ENCODE peak calls at places on chromosome 1, in eight cellular contexts. Q is left ventricle myocardium inferior; D is right cardiac atrium; J is small intestine; Y is CD4-positive, alpha-beta memory T cell; F is CD8-positive, alpha-beta memory T cell; W is cardiac muscle cell; H is psoas muscle. T is an unnamed sample.

GRCh38 chr1:60952566-60953215 is 129.7 kb upstream of the NFIA start:
- DNase-seq in Q (no peak), D (no peak), J (no peak), Y (no peak), F (no peak), W (no peak), H (no peak), T (no peak)

GRCh38 chr1:163169553-163169952 is 33.2 kb downstream of the RGS5 start:
- DNase-seq in Q (no peak), D (no peak), J (no peak), Y (no peak), F (no peak), W (no peak), H (no peak), T (no peak)

GRCh38 chr1:39907532-39908453 is 6.1 kb upstream of the MYCL start:
- DNase-seq in Q (no peak), D (no peak), J (no peak), Y (no peak), F (no peak), W (no peak), H (no peak), T (no peak)

GRCh38 chr1:188462837-188463236 is 1634.1 kb downstream of the PLA2G4A start:
- DNase-seq in Q (no peak), D (no peak), J (no peak), Y (no peak), F (no peak), W (no peak), H (no peak), T (no peak)

GRCh38 chr1:91803847-91804545 is 82.0 kb downstream of the TGFBR3 start:
- DNase-seq in Q (no peak), D (no peak), J (peak; percentile 56), Y (peak; percentile 87), F (peak; percentile 85), W (no peak), H (no peak), T (no peak)

GRCh38 chr1:151199860-151200581 is 1.7 kb downstream of the PIP5K1A start:
- DNase-seq in Q (no peak), D (no peak), J (no peak), Y (no peak), F (no peak), W (peak; percentile 90), H (no peak), T (no peak)

GRCh38 chr1:171345536-171345935 is 31.6 kb downstream of the FMO4 start:
- DNase-seq in Q (no peak), D (no peak), J (no peak), Y (no peak), F (no peak), W (peak; percentile 29), H (no peak), T (no peak)

GRCh38 chr1:226649780-226650179 is 89.3 kb downstream of the ITPKB start:
- DNase-seq in Q (peak; percentile 19), D (peak; percentile 33), J (no peak), Y (no peak), F (peak; percentile 65), W (peak; percentile 41), H (peak; percentile 14), T (no peak)

GRCh38 chr1:243293941-243294722 is 38.3 kb downstream of the SDCCAG8 start:
- DNase-seq in Q (no peak), D (no peak), J (no peak), Y (no peak), F (no peak), W (peak; percentile 63), H (no peak), T (no peak)

GRCh38 chr1:42046772-42047552 is 106.2 kb upstream of the GUCA2B start:
- DNase-seq in Q (no peak), D (peak; percentile 25), J (peak; percentile 19), Y (no peak), F (no peak), W (peak; percentile 19), H (peak; percentile 53), T (no peak)

GRCh38 chr1:246110343-246111219 is 396.5 kb downstream of the SMYD3 start:
- DNase-seq in Q (no peak), D (no peak), J (no peak), Y (no peak), F (no peak), W (peak; percentile 21), H (no peak), T (no peak)

GRCh38 chr1:172976222-172977041 is 74.3 kb downstream of the TNFSF18 start:
- DNase-seq in Q (no peak), D (peak; percentile 19), J (peak; percentile 86), Y (no peak), F (no peak), W (peak; percentile 78), H (no peak), T (no peak)

GRCh38 chr1:212966619-212967018 is 16.3 kb downstream of the VASH2 start:
- DNase-seq in Q (no peak), D (no peak), J (no peak), Y (no peak), F (no peak), W (no peak), H (no peak), T (no peak)

GRCh38 chr1:237562247-237562823 is 328.4 kb downstream of the ZP4 start:
- DNase-seq in Q (no peak), D (no peak), J (peak; percentile 64), Y (peak; percentile 46), F (no peak), W (peak; percentile 80), H (no peak), T (peak; percentile 52)

GRCh38 chr1:207317561-207317960 is 3.9 kb upstream of the CD55 start:
- DNase-seq in Q (no peak), D (no peak), J (no peak), Y (no peak), F (no peak), W (no peak), H (no peak), T (no peak)
- H3K27ac ChIP-seq in Q (peak overlapping the region; percentile 98), D (no peak overlapping the region), J (no peak overlapping the region), Y (no peak overlapping the region), F (no peak overlapping the region), W (no peak overlapping the region), H (peak overlapping the region; percentile 69), T (no peak overlapping the region)

GRCh38 chr1:25033030-25033827 is 103.2 kb upstream of the RUNX3 start:
- DNase-seq in Q (no peak), D (no peak), J (no peak), Y (no peak), F (no peak), W (no peak), H (no peak), T (no peak)
- H3K4me1 ChIP-seq in Q (no peaks in the 10 kb centered on the region), D (no peaks in the 10 kb centered on the region), J (no peaks in the 10 kb centered on the region), Y (peaks cover 98% of the 10 kb centered on the region), F (peaks cover 98% of the 10 kb centered on the region), W (no peaks in the 10 kb centered on the region), H (no peaks in the 10 kb centered on the region), T (no peaks in the 10 kb centered on the region)

GRCh38 chr1:208724079-208724478 is 479.9 kb upstream of the PLXNA2 start:
- DNase-seq in Q (no peak), D (no peak), J (no peak), Y (no peak), F (no peak), W (no peak), H (no peak), T (no peak)
- H3K9me3 ChIP-seq in Q (peaks cover 46% of the 10 kb centered on the region), D (peaks cover 3% of the 10 kb centered on the region), J (no peaks in the 10 kb centered on the region), Y (no peaks in the 10 kb centered on the region), F (no peaks in the 10 kb centered on the region), W (no peaks in the 10 kb centered on the region), H (peaks cover 23% of the 10 kb centered on the region), T (no peaks in the 10 kb centered on the region)

DNA sequence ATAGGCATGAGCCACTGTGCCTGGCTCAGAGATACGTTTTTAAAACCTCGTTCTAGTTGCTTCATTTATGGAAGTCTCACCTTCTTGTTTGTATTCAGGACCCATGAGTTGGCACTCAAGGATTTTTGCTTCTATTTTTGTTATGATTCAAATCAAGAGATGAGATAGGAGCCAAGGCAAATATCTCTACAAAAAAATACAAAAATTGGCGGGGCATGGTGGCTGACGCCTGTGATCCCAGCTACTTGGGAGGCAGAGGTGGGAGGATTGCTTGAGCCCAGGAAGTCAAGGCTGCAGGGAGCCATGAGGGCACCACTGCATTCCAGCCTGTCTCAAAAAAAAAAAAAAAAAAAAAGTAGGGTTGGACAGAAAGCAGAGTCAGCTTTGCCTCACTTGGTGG is 36.8 kb upstream of the ERRFI1 start:
- DNase-seq in Q (no peak), D (no peak), J (no peak), Y (no peak), F (no peak), W (no peak), H (no peak), T (no peak)
- H3K27ac ChIP-seq in Q (no peak overlapping the region), D (no peak overlapping the region), J (no peak overlapping the region), Y (no peak overlapping the region), F (no peak overlapping the region), W (no peak overlapping the region), H (no peak overlapping the region), T (no peak overlapping the region)

DNA sequence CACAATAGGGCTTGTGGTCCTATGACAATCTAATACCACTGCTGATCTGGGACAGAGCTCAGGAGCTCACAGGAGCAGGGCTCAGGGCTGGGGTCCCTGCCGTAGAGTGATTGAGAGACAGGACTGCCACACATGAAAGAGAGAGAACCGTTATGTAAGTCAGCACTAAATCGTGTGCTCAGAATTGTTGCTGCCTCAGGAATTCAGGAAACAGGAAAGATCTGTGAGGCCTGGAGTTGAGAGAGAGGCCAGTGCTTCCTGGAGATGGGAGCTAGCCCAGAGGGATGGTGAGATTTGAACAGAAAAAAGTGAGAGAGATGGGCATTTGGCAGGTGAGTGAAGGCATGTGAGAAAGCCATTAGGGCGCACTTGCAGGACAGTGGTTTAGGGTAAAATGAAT is 17.5 kb upstream of the ACBD6 start:
- DNase-seq in Q (no peak), D (no peak), J (no peak), Y (no peak), F (no peak), W (no peak), H (no peak), T (no peak)
- H3K4me1 ChIP-seq in Q (peaks cover 40% of the 10 kb centered on the region), D (peaks cover 7% of the 10 kb centered on the region), J (no peaks in the 10 kb centered on the region), Y (peaks cover 3% of the 10 kb centered on the region), F (peaks cover 6% of the 10 kb centered on the region), W (peaks cover 17% of the 10 kb centered on the region), H (peaks cover 21% of the 10 kb centered on the region), T (peaks cover 2% of the 10 kb centered on the region)

GRCh38 chr1:56837244-56837926 is 17.2 kb upstream of the C8A start:
- DNase-seq in Q (no peak), D (no peak), J (no peak), Y (no peak), F (no peak), W (no peak), H (no peak), T (no peak)
- H3K9me3 ChIP-seq in Q (peaks cover 9% of the 10 kb centered on the region), D (peaks cover 3% of the 10 kb centered on the region), J (no peaks in the 10 kb centered on the region), Y (no peaks in the 10 kb centered on the region), F (no peaks in the 10 kb centered on the region), W (no peaks in the 10 kb centered on the region), H (no peaks in the 10 kb centered on the region), T (no peaks in the 10 kb centered on the region)

DNA sequence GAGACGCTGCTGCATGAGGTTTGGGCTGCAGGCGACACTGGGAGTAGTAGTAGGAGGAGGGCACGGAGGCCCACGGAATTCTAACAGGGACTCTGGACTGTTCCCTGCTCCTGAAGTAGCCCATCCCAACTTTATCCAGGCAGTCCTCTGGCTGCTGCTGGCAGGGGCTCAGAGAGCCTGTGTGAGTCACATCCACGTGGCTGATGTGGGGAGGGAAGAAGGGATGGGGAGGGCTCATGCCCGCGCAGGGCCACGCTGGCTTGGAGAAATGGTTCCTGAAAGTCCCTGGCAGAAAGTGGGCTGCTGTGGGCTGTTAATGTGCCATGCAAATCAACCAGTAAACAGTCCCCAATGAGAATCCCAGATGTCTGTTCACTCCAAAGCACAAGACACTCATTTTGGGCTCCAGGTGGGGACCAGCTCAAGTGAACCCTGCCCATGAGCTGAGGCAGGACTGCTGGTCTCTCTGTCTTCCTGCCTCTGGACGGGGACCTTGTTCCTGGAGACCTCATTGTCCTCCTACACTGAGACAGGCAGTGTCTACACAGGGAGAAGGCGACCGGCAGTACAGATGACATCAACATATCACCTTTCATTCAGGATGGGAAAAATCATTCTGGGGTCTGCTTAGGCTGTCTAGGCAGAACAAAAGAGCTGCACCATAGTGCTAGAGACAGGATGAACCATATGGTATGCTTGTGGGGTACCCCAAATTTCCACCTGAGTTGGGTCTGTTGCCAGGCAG is 57.7 kb upstream of the FMOD start:
- DNase-seq in Q (peak; percentile 76), D (peak; percentile 93), J (peak; percentile 96), Y (no peak), F (no peak), W (peak; percentile 88), H (peak; percentile 83), T (no peak)
- H3K27ac ChIP-seq in Q (peak overlapping the region; percentile 80), D (no peak overlapping the region), J (peak overlapping the region; percentile 64), Y (no peak overlapping the region), F (no peak overlapping the region), W (no peak overlapping the region), H (no peak overlapping the region), T (no peak overlapping the region)

T was measured in iPS DF 6.9.